ENCODE peak calls at places on chromosomes 3 and 15, in six cellular contexts. L, B, I, Z, D and X are unnamed samples.

GRCh38 chr15:43239732-43240491 is 19.1 kb upstream of the EPB42 start:
- DNase-seq in L (no peak), B (peak), I (no peak), Z (no peak), D (peak), X (no peak)

GRCh38 chr3:193865879-193866480 is 270.0 kb upstream of the HES1 start:
- DNase-seq in L (no peak), B (no peak), I (no peak), Z (no peak), D (no peak), X (no peak)

GRCh38 chr3:18489939-18490338 is 64.8 kb upstream of the SATB1 start:
- DNase-seq in L (no peak), B (no peak), I (no peak), Z (no peak), D (no peak), X (no peak)

GRCh38 chr3:115657168-115657567 is 33.9 kb downstream of the GAP43 start:
- DNase-seq in L (no peak), B (no peak), I (no peak), Z (no peak), D (no peak), X (no peak)

GRCh38 chr15:42808921-42809320 is 72.0 kb upstream of the CDAN1 start:
- DNase-seq in L (no peak), B (no peak), I (no peak), Z (no peak), D (no peak), X (no peak)

GRCh38 chr3:108125550-108126071 is 34.8 kb upstream of the CD47 start:
- DNase-seq in L (peak), B (no peak), I (no peak), Z (peak), D (peak), X (no peak)

GRCh38 chr3:122974764-122975162 is 52.8 kb downstream of the SEMA5B start:
- DNase-seq in L (no peak), B (no peak), I (no peak), Z (no peak), D (no peak), X (no peak)

GRCh38 chr3:129311054-129311902 is 32.6 kb downstream of the HMCES start:
- DNase-seq in L (no peak), B (no peak), I (no peak), Z (no peak), D (no peak), X (no peak)

GRCh38 chr15:42508263-42508690 is 12.8 kb downstream of the SNAP23 start:
- DNase-seq in L (no peak), B (no peak), I (no peak), Z (no peak), D (no peak), X (no peak)

GRCh38 chr15:62940755-62941361 is 101.7 kb upstream of the TPM1 start:
- DNase-seq in L (peak), B (peak), I (no peak), Z (no peak), D (no peak), X (no peak)

GRCh38 chr3:185764168-185764988 is 60.5 kb downstream of the IGF2BP2 start:
- DNase-seq in L (no peak), B (no peak), I (no peak), Z (no peak), D (no peak), X (no peak)

GRCh38 chr3:130537609-130538304 is 20.8 kb downstream of the COL6A6 start:
- DNase-seq in L (no peak), B (no peak), I (no peak), Z (no peak), D (no peak), X (no peak)

GRCh38 chr3:169477790-169478189 is 185.7 kb downstream of the MECOM start:
- DNase-seq in L (no peak), B (no peak), I (no peak), Z (no peak), D (no peak), X (no peak)

GRCh38 chr3:10340046-10340445 is 19.1 kb upstream of the SEC13 start:
- DNase-seq in L (no peak), B (no peak), I (no peak), Z (no peak), D (no peak), X (no peak)

GRCh38 chr15:95018888-95019545 is 787.7 kb downstream of the MCTP2 start:
- DNase-seq in L (no peak), B (no peak), I (no peak), Z (no peak), D (no peak), X (no peak)

GRCh38 chr15:48366574-48367312 is 35.5 kb downstream of the DUT start:
- DNase-seq in L (no peak), B (no peak), I (no peak), Z (no peak), D (no peak), X (no peak)

GRCh38 chr3:148937477-148937876 is 53.9 kb upstream of the GYG1 start:
- DNase-seq in L (no peak), B (no peak), I (no peak), Z (no peak), D (no peak), X (no peak)

GRCh38 chr3:102059145-102059943 is 210.0 kb downstream of the NFKBIZ start:
- DNase-seq in L (no peak), B (no peak), I (no peak), Z (no peak), D (no peak), X (no peak)

GRCh38 chr3:10757021-10757820 is 58.8 kb upstream of the SLC6A11 start:
- DNase-seq in L (no peak), B (no peak), I (no peak), Z (no peak), D (no peak), X (no peak)

GRCh38 chr3:108180214-108180613 is 42.0 kb downstream of the IFT57 start:
- DNase-seq in L (no peak), B (no peak), I (no peak), Z (peak), D (no peak), X (no peak)

GRCh38 chr15:50813865-50814264 is 48.4 kb upstream of the SPPL2A start:
- DNase-seq in L (no peak), B (no peak), I (no peak), Z (no peak), D (no peak), X (no peak)

GRCh38 chr3:165254812-165255211 is 58.6 kb upstream of the SLITRK3 start:
- DNase-seq in L (no peak), B (no peak), I (peak), Z (peak), D (peak), X (no peak)

GRCh38 chr3:123194552-123194951 is 7.2 kb upstream of the SEC22A start:
- DNase-seq in L (no peak), B (no peak), I (peak), Z (no peak), D (no peak), X (no peak)

GRCh38 chr15:86398986-86399677 is 319.5 kb downstream of the AGBL1 start:
- DNase-seq in L (no peak), B (no peak), I (no peak), Z (no peak), D (no peak), X (no peak)

GRCh38 chr3:72848703-72849081 is 447 bp upstream of the SHQ1 start:
- DNase-seq in L (peak), B (no peak), I (no peak), Z (no peak), D (peak), X (no peak)

GRCh38 chr3:115830764-115831395 is 207.6 kb downstream of the GAP43 start:
- DNase-seq in L (no peak), B (no peak), I (no peak), Z (no peak), D (no peak), X (no peak)

GRCh38 chr3:17023006-17023664 is 138.4 kb downstream of the PLCL2 start:
- DNase-seq in L (peak), B (no peak), I (no peak), Z (no peak), D (no peak), X (no peak)

GRCh38 chr3:155308831-155309230 is 15.3 kb upstream of the STRIT1 start:
- DNase-seq in L (no peak), B (no peak), I (no peak), Z (no peak), D (peak), X (no peak)

GRCh38 chr3:145959457-145960088 is 201.4 kb downstream of the PLOD2 start:
- DNase-seq in L (no peak), B (no peak), I (no peak), Z (no peak), D (no peak), X (no peak)

GRCh38 chr15:99963096-99963825 is 230.0 kb upstream of the LYSMD4 start:
- DNase-seq in L (no peak), B (no peak), I (no peak), Z (no peak), D (no peak), X (no peak)

GRCh38 chr3:8663177-8664061 is 18.8 kb upstream of the SSUH2 start:
- DNase-seq in L (peak), B (peak), I (peak), Z (peak), D (peak), X (no peak)

GRCh38 chr3:13411186-13411860 is 8.8 kb downstream of the NUP210 start:
- DNase-seq in L (no peak), B (no peak), I (no peak), Z (no peak), D (no peak), X (no peak)

GRCh38 chr3:156681003-156681402 is 6.6 kb downstream of the TIPARP start:
- DNase-seq in L (no peak), B (no peak), I (no peak), Z (peak), D (peak), X (no peak)

GRCh38 chr3:39038165-39038564 is 13.6 kb downstream of the SCN11A start:
- DNase-seq in L (no peak), B (no peak), I (no peak), Z (no peak), D (no peak), X (no peak)

GRCh38 chr15:92606126-92606835 is 49.3 kb downstream of the FAM174B start:
- DNase-seq in L (no peak), B (no peak), I (no peak), Z (no peak), D (no peak), X (no peak)

GRCh38 chr3:141442914-141443313 is 43.9 kb upstream of the RASA2 start:
- DNase-seq in L (no peak), B (no peak), I (no peak), Z (no peak), D (no peak), X (no peak)

GRCh38 chr15:20294651-20295237 is 246.9 kb downstream of the GOLGA6L6 start:
- DNase-seq in L (no peak), B (peak), I (no peak), Z (no peak), D (no peak), X (no peak)

GRCh38 chr3:58646503-58646902 is 20.1 kb downstream of the FAM3D start:
- DNase-seq in L (no peak), B (no peak), I (no peak), Z (no peak), D (no peak), X (no peak)